ENCODE peak calls at places on chromosome 17, in seven cellular contexts. X, Z, D, A, C, R and E are unnamed samples.
A peak's percentile ranks its signal among the peaks of the same experiment; 100 is the strongest.

GRCh38 chr17:38693700-38694329 is 11.3 kb upstream of the MLLT6 start:
- DNase-seq in X (no peak), Z (peak; percentile 76), D (peak; percentile 81), A (peak; percentile 70), C (no peak), R (no peak), E (peak; percentile 91)

GRCh38 chr17:67829331-67829730 is 4.0 kb downstream of the BPTF start:
- DNase-seq in X (no peak), Z (no peak), D (no peak), A (no peak), C (no peak), R (peak; percentile 52), E (no peak)

GRCh38 chr17:41717408-41718286 is 5.5 kb downstream of the GAST start:
- DNase-seq in X (no peak), Z (no peak), D (no peak), A (peak; percentile 73), C (no peak), R (no peak), E (no peak)

GRCh38 chr17:17304521-17304985 is 1.4 kb downstream of the NT5M start:
- DNase-seq in X (no peak), Z (no peak), D (no peak), A (no peak), C (no peak), R (peak; percentile 47), E (no peak)

GRCh38 chr17:42120161-42121065 is 754 bp downstream of the KAT2A start:
- DNase-seq in X (no peak), Z (no peak), D (peak; percentile 21), A (no peak), C (no peak), R (no peak), E (peak; percentile 56)

GRCh38 chr17:79201536-79202227 is 127.1 kb downstream of the ENGASE start:
- DNase-seq in X (no peak), Z (no peak), D (peak; percentile 70), A (no peak), C (no peak), R (no peak), E (no peak)

GRCh38 chr17:28878158-28878910 is 19.2 kb downstream of the FLOT2 start:
- DNase-seq in X (no peak), Z (no peak), D (no peak), A (no peak), C (no peak), R (no peak), E (no peak)

GRCh38 chr17:12619444-12620199 is 46.1 kb upstream of the MYOCD start:
- DNase-seq in X (no peak), Z (no peak), D (no peak), A (no peak), C (peak; percentile 31), R (no peak), E (no peak)

DNA sequence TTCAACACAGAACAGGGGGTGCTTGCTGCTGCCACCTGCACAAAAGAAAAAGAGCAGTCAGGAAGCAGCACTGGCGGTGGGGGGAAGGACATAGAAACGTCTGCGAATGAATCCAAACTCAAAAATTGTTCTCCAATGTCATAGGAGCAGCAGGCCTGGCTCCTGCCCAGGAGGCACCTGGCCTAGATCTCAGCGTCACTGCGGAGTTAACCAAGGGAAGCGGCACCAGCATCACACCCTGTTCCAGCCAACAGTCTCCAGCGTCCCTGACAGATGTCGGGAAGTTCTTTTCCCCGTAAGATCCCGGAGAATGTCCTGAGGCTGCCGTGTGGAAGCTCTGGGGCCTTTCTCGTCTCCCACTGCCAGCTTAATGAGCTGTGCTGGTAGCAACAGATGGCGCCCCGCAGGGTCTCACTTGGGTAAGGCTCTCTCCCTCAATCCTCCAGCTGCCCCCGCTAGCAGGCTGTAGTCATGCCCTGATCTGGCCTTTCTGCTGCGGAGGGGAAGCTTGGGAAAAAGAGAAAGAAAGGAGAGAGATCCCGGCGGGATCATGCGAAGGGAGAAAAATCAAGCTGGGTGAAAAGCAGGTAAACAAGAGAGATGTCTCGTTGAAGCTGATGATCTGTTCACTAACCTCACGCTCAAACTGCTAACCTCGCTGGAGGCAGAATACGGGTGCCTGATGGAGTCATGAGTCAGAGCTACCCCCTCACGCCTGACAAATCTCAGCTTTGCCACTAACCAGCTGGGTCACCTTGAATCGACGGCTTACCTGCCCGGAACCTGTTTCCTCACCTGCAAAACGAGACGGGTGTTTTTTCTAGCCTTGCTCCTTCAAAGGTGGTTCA is 57.4 kb downstream of the MARCHF10 start:
- DNase-seq in X (no peak), Z (no peak), D (no peak), A (no peak), C (no peak), R (no peak), E (peak; percentile 46)
- H3K4me3 ChIP-seq in X (no peak overlapping the region), Z (no peak overlapping the region), D (no peak overlapping the region), A (no peak overlapping the region), C (no peak overlapping the region), R (no peak overlapping the region), E (no peak overlapping the region)

DNA sequence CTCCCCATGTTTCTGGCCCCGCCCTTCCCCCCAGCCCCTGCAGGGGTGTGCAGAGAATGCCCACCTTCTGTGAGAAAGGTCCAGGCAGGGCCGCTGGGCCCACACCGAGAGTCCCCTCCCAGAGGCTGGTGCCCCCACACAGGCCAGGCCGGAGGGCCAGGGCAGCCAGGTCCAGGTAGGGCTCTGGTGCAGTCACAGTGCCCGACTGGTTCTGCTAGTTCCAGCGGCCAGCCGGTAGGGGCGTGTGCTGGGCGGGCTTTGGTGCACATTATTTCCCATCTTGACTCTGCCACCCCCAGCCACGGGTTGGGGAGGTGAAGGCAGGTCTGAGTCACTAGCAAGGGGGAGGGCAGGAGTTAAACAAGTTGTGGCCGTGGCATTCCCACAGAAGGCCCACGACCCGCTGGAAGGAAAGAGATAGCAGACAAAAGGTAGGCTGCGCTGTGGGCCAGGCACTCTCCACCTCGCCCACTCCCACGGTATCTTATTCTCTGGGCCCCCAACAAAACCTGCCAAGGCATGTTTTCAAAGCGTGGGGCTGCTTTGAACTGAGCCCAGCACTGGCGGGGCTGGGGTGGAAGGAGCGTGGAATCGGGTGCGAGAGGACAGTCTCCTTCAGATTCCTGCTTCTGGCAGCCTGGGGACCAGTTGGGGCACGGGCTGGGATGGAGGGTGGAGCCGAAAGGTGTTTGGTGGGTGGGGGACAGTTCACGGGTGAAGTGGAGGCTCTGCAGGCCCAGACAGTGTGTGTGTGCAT is 1.9 kb downstream of the EPN3 start:
- DNase-seq in X (no peak), Z (peak; percentile 87), D (no peak), A (no peak), C (no peak), R (no peak), E (no peak)
- H3K4me3 ChIP-seq in X (no peak overlapping the region), Z (peak overlapping the region; percentile 44), D (no peak overlapping the region), A (peak overlapping the region; percentile 52), C (no peak overlapping the region), R (no peak overlapping the region), E (no peak overlapping the region)

GRCh38 chr17:64382184-64382583 is 8.5 kb downstream of the PECAM1 start:
- DNase-seq in X (no peak), Z (no peak), D (no peak), A (no peak), C (no peak), R (no peak), E (no peak)
- H3K4me3 ChIP-seq in X (no peak overlapping the region), Z (no peak overlapping the region), D (no peak overlapping the region), A (no peak overlapping the region), C (no peak overlapping the region), R (no peak overlapping the region), E (no peak overlapping the region)

GRCh38 chr17:39926588-39927100 is 757 bp downstream of the ORMDL3 start:
- DNase-seq in X (no peak), Z (peak; percentile 69), D (peak; percentile 55), A (peak; percentile 26), C (peak; percentile 22), R (peak; percentile 48), E (no peak)

GRCh38 chr17:39923836-39924690 is 3.3 kb downstream of the ORMDL3 start:
- DNase-seq in X (no peak), Z (no peak), D (peak; percentile 81), A (no peak), C (no peak), R (no peak), E (peak; percentile 36)

GRCh38 chr17:39924691-39925055 is 2.7 kb downstream of the ORMDL3 start:
- DNase-seq in X (no peak), Z (no peak), D (no peak), A (no peak), C (no peak), R (no peak), E (no peak)

GRCh38 chr17:39926135-39926587 is 1.2 kb downstream of the ORMDL3 start:
- DNase-seq in X (no peak), Z (no peak), D (no peak), A (no peak), C (no peak), R (no peak), E (no peak)

DNA sequence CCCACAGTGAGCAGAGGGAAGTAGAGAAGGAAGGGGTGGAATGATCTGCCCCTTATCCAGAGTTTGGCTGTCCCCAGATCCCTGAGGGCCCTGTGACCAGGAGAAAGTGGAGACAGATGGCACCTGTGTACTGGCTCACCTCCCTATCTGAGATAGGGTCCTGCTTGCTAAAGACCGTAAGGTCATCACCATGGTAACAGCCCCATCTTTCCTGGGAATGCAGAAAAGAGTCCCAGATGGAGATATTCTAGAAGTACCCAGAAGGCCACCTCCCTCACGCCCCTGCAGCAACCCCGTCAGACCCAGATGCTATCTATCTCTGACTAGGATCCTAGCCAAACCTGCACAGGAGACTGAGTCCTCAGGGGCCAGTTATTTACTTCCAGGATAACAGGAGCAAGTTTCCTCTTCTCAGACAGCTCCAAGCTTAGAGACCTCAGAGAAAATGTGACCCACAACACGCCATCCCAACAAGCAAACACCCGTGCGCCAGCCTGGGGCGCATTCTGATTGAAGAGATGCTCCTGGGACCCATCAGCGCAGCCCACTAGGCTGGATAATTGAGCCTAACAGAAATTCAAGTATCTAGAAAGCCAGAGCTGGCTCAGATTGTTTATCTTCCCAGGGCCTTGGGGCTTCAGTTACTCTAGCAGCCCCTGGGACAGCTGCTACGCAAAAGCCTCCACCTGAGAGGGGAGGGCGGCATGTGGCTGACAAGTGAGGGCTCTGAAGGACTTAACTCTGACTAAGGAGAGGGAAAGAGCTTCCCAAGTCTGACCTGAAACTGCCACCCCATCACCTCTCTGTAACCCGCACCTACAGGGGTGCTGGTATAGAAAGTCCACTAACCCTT is 1.9 kb downstream of the ORMDL3 start:
- DNase-seq in X (no peak), Z (no peak), D (no peak), A (no peak), C (no peak), R (no peak), E (peak; percentile 51)
- H3K4me3 ChIP-seq in X (peak overlapping the region; percentile 78), Z (peak overlapping the region; percentile 86), D (no peak overlapping the region), A (no peak overlapping the region), C (no peak overlapping the region), R (peak overlapping the region; percentile 91), E (peak overlapping the region; percentile 7)

DNA sequence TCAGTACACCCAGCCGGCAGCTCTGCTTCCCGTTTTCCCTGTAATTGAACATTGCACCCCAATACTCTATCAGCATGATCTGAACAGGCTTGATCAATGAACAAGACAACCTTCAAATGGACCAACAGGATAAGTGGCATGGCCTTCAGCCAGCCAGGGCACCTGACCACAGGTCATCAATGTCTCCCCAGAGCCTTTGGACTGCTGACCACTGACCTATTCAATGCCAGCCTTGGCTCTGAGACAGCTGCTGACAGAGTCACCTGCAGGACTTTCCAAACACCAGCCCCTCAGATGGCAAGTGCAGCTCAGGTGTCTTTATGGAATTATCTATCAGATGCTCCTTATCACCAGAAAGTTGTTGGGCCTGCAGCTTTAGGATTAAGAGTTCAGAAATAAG is 462.9 kb upstream of the ASIC2 start:
- DNase-seq in X (no peak), Z (no peak), D (no peak), A (no peak), C (no peak), R (no peak), E (no peak)
- H3K4me3 ChIP-seq in X (no peak overlapping the region), Z (no peak overlapping the region), D (no peak overlapping the region), A (no peak overlapping the region), C (no peak overlapping the region), R (no peak overlapping the region), E (no peak overlapping the region)

GRCh38 chr17:46072998-46073397 is 73.9 kb downstream of the STH start:
- DNase-seq in X (no peak), Z (no peak), D (no peak), A (no peak), C (peak; percentile 86), R (no peak), E (no peak)
- H3K4me3 ChIP-seq in X (no peak overlapping the region), Z (no peak overlapping the region), D (no peak overlapping the region), A (no peak overlapping the region), C (no peak overlapping the region), R (no peak overlapping the region), E (no peak overlapping the region)